ENCODE peak calls at places on chromosomes 7 and 10, in four cellular contexts. I is pancreas, M is A549, V is psoas muscle. O is an unnamed sample.

GRCh38 chr7:80721880-80722595 is 83.6 kb downstream of the CD36 start:
- DNase-seq in I (no peak), M (peak), V (no peak), O (no peak)

GRCh38 chr10:8304861-8305260 is 250.4 kb downstream of the GATA3 start:
- DNase-seq in I (no peak), M (no peak), V (no peak), O (no peak)

GRCh38 chr10:110861930-110862677 is 9.6 kb upstream of the PDCD4 start:
- DNase-seq in I (no peak), M (no peak), V (no peak), O (no peak)

GRCh38 chr7:100127866-100128601 is 1.3 kb downstream of the MBLAC1 start:
- DNase-seq in I (no peak), M (no peak), V (peak), O (peak)

GRCh38 chr7:27198138-27198841 is 1.6 kb downstream of the HOXA13 start:
- DNase-seq in I (peak), M (no peak), V (no peak), O (no peak)

GRCh38 chr10:5631936-5632335 is 34.5 kb downstream of the ASB13 start:
- DNase-seq in I (no peak), M (no peak), V (no peak), O (no peak)

GRCh38 chr10:1715821-1716220 is 21.5 kb downstream of the ADARB2 start:
- DNase-seq in I (no peak), M (peak), V (no peak), O (no peak)

GRCh38 chr10:93894516-93895378 is 969 bp downstream of the SLC35G1 start:
- DNase-seq in I (no peak), M (no peak), V (no peak), O (no peak)

GRCh38 chr7:1136841-1137516 is 23.0 kb downstream of the ZFAND2A start:
- DNase-seq in I (peak), M (peak), V (no peak), O (no peak)

GRCh38 chr7:2360791-2361190 is 6.2 kb downstream of the EIF3B start:
- DNase-seq in I (no peak), M (no peak), V (no peak), O (no peak)

GRCh38 chr10:79202188-79203013 is 133.6 kb downstream of the ZMIZ1 start:
- DNase-seq in I (no peak), M (peak), V (no peak), O (no peak)

GRCh38 chr7:158723714-158724385 is 19.2 kb upstream of the NCAPG2 start:
- DNase-seq in I (no peak), M (no peak), V (no peak), O (no peak)

GRCh38 chr10:1420663-1421362 is 316.5 kb downstream of the ADARB2 start:
- DNase-seq in I (peak), M (peak), V (peak), O (no peak)

GRCh38 chr7:138975343-138976104 is 5.7 kb downstream of the KIAA1549 start:
- DNase-seq in I (no peak), M (no peak), V (no peak), O (peak)

GRCh38 chr7:17493451-17493850 is 195.0 kb downstream of the AHR start:
- DNase-seq in I (no peak), M (no peak), V (no peak), O (no peak)

GRCh38 chr7:136251826-136252225 is 274.7 kb upstream of the MTPN start:
- DNase-seq in I (no peak), M (no peak), V (no peak), O (no peak)

GRCh38 chr7:155003215-155003999 is 483 bp upstream of the PAXIP1 start:
- DNase-seq in I (peak), M (peak), V (peak), O (no peak)

GRCh38 chr7:132577206-132578049 is 1.2 kb upstream of the PLXNA4 start:
- DNase-seq in I (peak), M (peak), V (peak), O (peak)

GRCh38 chr10:22335204-22335956 is 9.9 kb upstream of the SPAG6 start:
- DNase-seq in I (peak), M (peak), V (peak), O (no peak)

GRCh38 chr7:155382802-155383171 is 75.1 kb upstream of the EN2 start:
- DNase-seq in I (peak), M (no peak), V (no peak), O (no peak)

GRCh38 chr10:71802715-71803488 is 29.6 kb upstream of the VSIR start:
- DNase-seq in I (peak), M (no peak), V (no peak), O (no peak)

GRCh38 chr10:986881-987634 is 1.2 kb upstream of the GTPBP4 start:
- DNase-seq in I (no peak), M (no peak), V (no peak), O (no peak)

GRCh38 chr10:6145414-6145978 is 56.7 kb downstream of the RBM17 start:
- DNase-seq in I (peak), M (no peak), V (no peak), O (no peak)

GRCh38 chr7:35988105-35988504 is 164.9 kb upstream of the EEPD1 start:
- DNase-seq in I (no peak), M (peak), V (no peak), O (no peak)

GRCh38 chr10:117543245-117543998 is 876 bp downstream of the EMX2 start:
- DNase-seq in I (peak), M (no peak), V (no peak), O (no peak)

GRCh38 chr7:135661311-135662122 is 797 bp upstream of the STMP1 start:
- DNase-seq in I (peak), M (no peak), V (no peak), O (no peak)

GRCh38 chr7:134458341-134458805 is 527 bp downstream of the AKR1B1 start:
- DNase-seq in I (peak), M (peak), V (peak), O (peak)

GRCh38 chr7:47347346-47347745 is 234.6 kb downstream of the TNS3 start:
- DNase-seq in I (no peak), M (no peak), V (no peak), O (no peak)

GRCh38 chr10:7561216-7561893 is 105.4 kb downstream of the ITIH5 start:
- DNase-seq in I (peak), M (no peak), V (peak), O (no peak)

GRCh38 chr7:66359656-66360211 is 154.6 kb downstream of the TPST1 start:
- DNase-seq in I (no peak), M (no peak), V (no peak), O (no peak)

GRCh38 chr7:12119638-12120303 is 91.3 kb upstream of the TMEM106B start:
- DNase-seq in I (no peak), M (no peak), V (no peak), O (no peak)

GRCh38 chr10:96998329-96998888 is 166.3 kb downstream of the LCOR start:
- DNase-seq in I (no peak), M (no peak), V (no peak), O (no peak)

GRCh38 chr7:12074889-12075288 is 136.2 kb upstream of the TMEM106B start:
- DNase-seq in I (no peak), M (no peak), V (no peak), O (no peak)

GRCh38 chr7:26143298-26144044 is 8.5 kb upstream of the NFE2L3 start:
- DNase-seq in I (no peak), M (peak), V (no peak), O (no peak)

GRCh38 chr7:102836977-102837376 is 75.8 kb upstream of the LRRC17 start:
- DNase-seq in I (no peak), M (no peak), V (no peak), O (no peak)
- H3K27ac ChIP-seq in I (no peak), M (no peak), V (peak), O (no peak)

GRCh38 chr10:88101666-88102065 is 238.2 kb downstream of the PTEN start:
- DNase-seq in I (no peak), M (no peak), V (no peak), O (no peak)
- H3K27ac ChIP-seq in I (no peak), M (no peak), V (no peak), O (no peak)

DNA sequence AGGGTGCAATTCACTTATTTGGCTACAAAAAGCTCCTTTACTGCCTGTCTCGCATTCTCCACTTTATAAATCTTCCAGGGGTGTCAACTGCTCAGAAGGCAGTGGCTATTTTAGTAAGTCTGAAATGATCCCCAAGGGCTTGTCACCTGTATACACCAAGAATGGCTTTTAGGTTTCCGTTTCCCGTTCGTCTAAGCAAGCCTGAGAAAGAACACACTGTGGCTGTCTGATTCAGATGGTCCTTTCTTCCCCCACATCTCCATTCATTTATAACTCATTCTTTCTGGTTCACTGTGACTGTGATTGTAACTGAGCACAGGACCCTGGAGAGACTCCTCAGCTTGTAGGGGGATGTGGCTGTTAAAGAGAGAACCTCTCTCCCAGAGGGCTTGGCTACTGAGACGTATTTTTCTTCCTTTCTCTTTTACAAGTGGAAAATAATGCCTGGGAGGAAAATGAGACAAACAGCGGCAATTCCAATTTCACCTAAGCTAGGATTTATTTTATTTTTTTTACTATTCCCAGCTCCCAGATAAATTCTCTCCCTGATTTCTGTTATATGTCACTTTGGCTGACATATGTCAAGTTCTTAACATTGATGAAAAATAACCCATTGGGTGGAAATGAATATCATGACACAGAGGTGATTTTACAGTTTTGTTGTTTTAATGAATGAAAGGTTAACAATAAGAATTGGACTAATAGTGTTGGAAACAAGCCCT is 129.3 kb downstream of the FAM107B start:
- DNase-seq in I (no peak), M (no peak), V (no peak), O (no peak)
- H3K27ac ChIP-seq in I (no peak), M (no peak), V (no peak), O (no peak)

DNA sequence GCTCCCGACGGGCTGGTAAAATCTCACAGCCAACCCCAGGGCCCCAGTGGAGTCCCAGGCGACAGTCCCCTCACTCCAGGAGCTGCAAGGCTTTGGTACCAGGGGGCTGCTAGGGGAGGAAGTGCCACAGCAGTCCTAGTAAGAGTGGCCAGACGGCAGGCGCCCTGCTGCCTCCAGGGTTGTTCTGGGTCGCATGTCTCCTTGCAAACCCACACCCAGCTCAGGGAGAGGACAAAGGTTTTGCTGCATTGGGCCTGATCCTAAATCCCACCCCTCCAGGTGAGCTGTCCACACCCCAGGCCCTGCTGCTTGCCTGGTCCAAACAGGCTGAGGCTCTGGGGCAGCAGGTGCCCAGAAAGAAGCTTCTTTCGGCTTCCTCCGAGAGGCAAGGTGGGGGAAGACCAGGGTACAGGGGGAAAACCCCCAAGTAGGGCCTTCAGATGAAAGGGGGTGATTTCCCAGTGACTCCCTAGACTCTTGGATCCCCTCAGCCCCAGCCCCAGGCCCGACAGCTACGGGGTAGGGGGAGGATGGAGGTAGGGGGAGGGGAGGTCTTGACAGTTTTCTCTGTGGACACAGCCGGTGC is 4.2 kb upstream of the KCP start:
- DNase-seq in I (no peak), M (no peak), V (no peak), O (no peak)
- H3K27ac ChIP-seq in I (no peak), M (no peak), V (no peak), O (no peak)

GRCh38 chr10:59012839-59013238 is 163.6 kb upstream of the PHYHIPL start:
- DNase-seq in I (no peak), M (no peak), V (no peak), O (no peak)
- H3K27ac ChIP-seq in I (no peak), M (no peak), V (no peak), O (no peak)

GRCh38 chr10:17140386-17140761 is 10.8 kb upstream of the CUBN start:
- DNase-seq in I (no peak), M (no peak), V (no peak), O (no peak)

GRCh38 chr10:17129711-17130110 is at the start of gene CUBN:
- DNase-seq in I (no peak), M (no peak), V (no peak), O (no peak)

GRCh38 chr10:17138450-17139062 is 8.9 kb upstream of the CUBN start:
- DNase-seq in I (no peak), M (no peak), V (no peak), O (no peak)

DNA sequence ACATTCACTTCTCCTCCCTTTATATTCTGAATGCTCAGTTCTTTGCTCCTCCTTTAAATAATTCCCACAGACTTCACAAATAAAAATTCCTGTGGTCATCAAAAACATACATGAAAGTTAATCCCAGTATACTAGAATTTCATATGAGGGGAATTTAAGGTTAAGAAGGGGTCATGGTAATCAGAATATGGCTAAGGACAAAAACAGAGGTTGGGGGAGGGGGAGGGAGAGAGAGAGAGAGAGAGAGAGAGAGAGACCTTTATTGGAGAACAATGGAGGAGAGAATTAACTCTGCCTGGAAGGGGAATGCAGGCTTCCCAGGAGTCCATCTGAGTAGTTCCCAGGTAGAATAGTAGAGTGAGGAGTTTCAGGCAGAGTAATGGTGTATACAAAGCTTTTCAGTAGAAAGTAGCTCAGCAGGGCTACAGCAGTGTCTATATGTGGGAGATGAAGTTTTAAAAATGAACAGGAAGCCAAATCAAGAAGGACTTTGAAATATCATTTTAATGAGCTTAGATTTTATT is 5.2 kb upstream of the CUBN start:
- DNase-seq in I (no peak), M (no peak), V (no peak), O (no peak)
- H3K27ac ChIP-seq in I (no peak), M (no peak), V (no peak), O (no peak)

GRCh38 chr10:114683162-114683561 is 25.1 kb upstream of the ABLIM1 start:
- DNase-seq in I (no peak), M (no peak), V (no peak), O (no peak)

GRCh38 chr10:114684822-114685209 is 26.7 kb upstream of the ABLIM1 start:
- DNase-seq in I (no peak), M (peak), V (no peak), O (no peak)

GRCh38 chr10:114684085-114684821 is 26.2 kb upstream of the ABLIM1 start:
- DNase-seq in I (peak), M (peak), V (peak), O (no peak)

GRCh38 chr10:114682532-114682931 is 24.5 kb upstream of the ABLIM1 start:
- DNase-seq in I (no peak), M (no peak), V (no peak), O (peak)

DNA sequence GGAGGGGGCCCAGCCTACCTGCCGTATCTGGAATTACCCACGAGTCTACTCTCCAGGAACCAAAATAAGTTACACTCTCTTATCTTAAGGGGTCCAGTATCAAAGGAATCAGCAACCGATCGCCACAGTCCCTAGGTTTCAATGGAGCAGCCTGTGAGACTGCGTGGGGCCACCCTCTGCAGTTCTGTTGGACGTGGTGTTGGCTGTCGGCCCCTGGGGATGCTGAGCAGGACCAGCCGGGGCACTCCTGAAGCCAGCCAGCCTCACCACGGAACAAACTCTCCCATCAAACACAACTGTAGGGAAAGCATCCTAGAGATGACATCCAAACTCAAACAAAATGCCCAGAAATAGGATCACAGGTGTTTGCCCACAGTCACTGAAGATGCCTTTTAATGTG is 25.5 kb upstream of the ABLIM1 start:
- DNase-seq in I (no peak), M (no peak), V (no peak), O (no peak)
- H3K27ac ChIP-seq in I (peak), M (peak), V (peak), O (peak)

GRCh38 chr10:3106908-3107425 is 39.6 kb downstream of the PFKP start:
- DNase-seq in I (no peak), M (peak), V (no peak), O (no peak)
- H3K27ac ChIP-seq in I (peak), M (peak), V (peak), O (peak)